ENCODE peak calls at places on chromosomes 4 and X, in nine cellular contexts. Y is brain microvascular endothelial cell; X is OCI-LY7; H is CD8-positive, alpha-beta T cell; G is fibroblast of lung; V is heart right ventricle; S is breast epithelium; L is heart left ventricle; Z is IMR-90. I is an unnamed sample.

GRCh38 chr4:158811704-158812103 is 42.9 kb downstream of the FNIP2 start:
- DNase-seq in Y (peak), X (peak), H (no peak), G (no peak), V (no peak), S (no peak), L (no peak), Z (no peak), I (no peak)

GRCh38 chr4:184792950-184793555 is 32.7 kb downstream of the ACSL1 start:
- DNase-seq in Y (peak), X (no peak), H (peak), G (peak), V (no peak), S (no peak), L (no peak), Z (peak), I (no peak)

GRCh38 chr4:41205130-41205529 is 9.2 kb downstream of the APBB2 start:
- DNase-seq in Y (no peak), X (no peak), H (no peak), G (no peak), V (no peak), S (no peak), L (no peak), Z (no peak), I (no peak)

GRCh38 chr4:67877086-67877485 is 6.7 kb downstream of the TMPRSS11D start:
- DNase-seq in Y (no peak), X (no peak), H (no peak), G (no peak), V (no peak), S (no peak), L (no peak), Z (no peak), I (no peak)

GRCh38 chrX:107102980-107103379 is 15.6 kb downstream of the RBM41 start:
- DNase-seq in Y (no peak), X (no peak), H (no peak), G (peak), V (no peak), S (no peak), L (no peak), Z (peak), I (no peak)

GRCh38 chrX:123186796-123187195 is 2.7 kb downstream of the GRIA3 start:
- DNase-seq in Y (no peak), X (no peak), H (no peak), G (no peak), V (no peak), S (no peak), L (no peak), Z (no peak), I (no peak)

GRCh38 chrX:16511776-16512400 is 138.1 kb upstream of the S100G start:
- DNase-seq in Y (no peak), X (no peak), H (no peak), G (peak), V (no peak), S (no peak), L (no peak), Z (peak), I (no peak)

GRCh38 chr4:165684177-165684870 is 188.7 kb upstream of the TLL1 start:
- DNase-seq in Y (peak), X (no peak), H (no peak), G (peak), V (no peak), S (no peak), L (no peak), Z (no peak), I (no peak)

GRCh38 chrX:35726176-35726575 is 72.0 kb upstream of the MAGEB16 start:
- DNase-seq in Y (peak), X (peak), H (no peak), G (peak), V (no peak), S (no peak), L (no peak), Z (peak), I (no peak)

GRCh38 chr4:26088433-26088928 is 174.5 kb downstream of the SMIM20 start:
- DNase-seq in Y (peak), X (no peak), H (no peak), G (peak), V (no peak), S (no peak), L (no peak), Z (peak), I (no peak)

GRCh38 chr4:163271555-163272127 is 60.8 kb downstream of the NPY1R start:
- DNase-seq in Y (no peak), X (no peak), H (no peak), G (no peak), V (no peak), S (no peak), L (no peak), Z (no peak), I (no peak)

GRCh38 chr4:69322055-69322454 is 41.8 kb downstream of the UGT2B28 start:
- DNase-seq in Y (peak), X (no peak), H (no peak), G (peak), V (no peak), S (no peak), L (no peak), Z (peak), I (no peak)

GRCh38 chr4:67550491-67551256 is 5.4 kb upstream of the CENPC start:
- DNase-seq in Y (no peak), X (peak), H (no peak), G (no peak), V (no peak), S (no peak), L (no peak), Z (no peak), I (no peak)

GRCh38 chr4:164509951-164510350 is 244.0 kb upstream of the SMIM31 start:
- DNase-seq in Y (no peak), X (no peak), H (no peak), G (peak), V (no peak), S (no peak), L (no peak), Z (no peak), I (no peak)

GRCh38 chr4:24748023-24748422 is 47.4 kb upstream of the SOD3 start:
- DNase-seq in Y (no peak), X (no peak), H (no peak), G (no peak), V (no peak), S (no peak), L (no peak), Z (no peak), I (no peak)

GRCh38 chrX:129780441-129781105 is 824 bp downstream of the SASH3 start:
- DNase-seq in Y (no peak), X (no peak), H (no peak), G (no peak), V (no peak), S (no peak), L (no peak), Z (no peak), I (no peak)

GRCh38 chr4:139603576-139604387 is 47.8 kb upstream of the SETD7 start:
- DNase-seq in Y (peak), X (peak), H (no peak), G (peak), V (no peak), S (no peak), L (no peak), Z (peak), I (no peak)

GRCh38 chr4:168534535-168534934 is 37.7 kb downstream of the PALLD start:
- DNase-seq in Y (no peak), X (no peak), H (no peak), G (no peak), V (no peak), S (no peak), L (no peak), Z (no peak), I (no peak)

GRCh38 chr4:6198768-6199343 is 1.5 kb downstream of the JAKMIP1 start:
- DNase-seq in Y (no peak), X (no peak), H (no peak), G (peak), V (no peak), S (no peak), L (no peak), Z (no peak), I (no peak)

GRCh38 chr4:159006202-159006601 is 96.7 kb upstream of the RAPGEF2 start:
- DNase-seq in Y (peak), X (no peak), H (no peak), G (peak), V (no peak), S (no peak), L (no peak), Z (peak), I (no peak)

GRCh38 chr4:153083447-153083921 is 120.8 kb upstream of the TRIM2 start:
- DNase-seq in Y (peak), X (peak), H (peak), G (peak), V (no peak), S (peak), L (no peak), Z (peak), I (peak)

GRCh38 chr4:161256716-161257115 is 907.1 kb downstream of the FSTL5 start:
- DNase-seq in Y (no peak), X (no peak), H (no peak), G (no peak), V (no peak), S (no peak), L (no peak), Z (no peak), I (no peak)
- TF ChIP-seq CTCF in Y (peak), X (peak), H (no peak), G (no peak), V (no peak), S (no peak), L (no peak), Z (peak), I (no peak)

DNA sequence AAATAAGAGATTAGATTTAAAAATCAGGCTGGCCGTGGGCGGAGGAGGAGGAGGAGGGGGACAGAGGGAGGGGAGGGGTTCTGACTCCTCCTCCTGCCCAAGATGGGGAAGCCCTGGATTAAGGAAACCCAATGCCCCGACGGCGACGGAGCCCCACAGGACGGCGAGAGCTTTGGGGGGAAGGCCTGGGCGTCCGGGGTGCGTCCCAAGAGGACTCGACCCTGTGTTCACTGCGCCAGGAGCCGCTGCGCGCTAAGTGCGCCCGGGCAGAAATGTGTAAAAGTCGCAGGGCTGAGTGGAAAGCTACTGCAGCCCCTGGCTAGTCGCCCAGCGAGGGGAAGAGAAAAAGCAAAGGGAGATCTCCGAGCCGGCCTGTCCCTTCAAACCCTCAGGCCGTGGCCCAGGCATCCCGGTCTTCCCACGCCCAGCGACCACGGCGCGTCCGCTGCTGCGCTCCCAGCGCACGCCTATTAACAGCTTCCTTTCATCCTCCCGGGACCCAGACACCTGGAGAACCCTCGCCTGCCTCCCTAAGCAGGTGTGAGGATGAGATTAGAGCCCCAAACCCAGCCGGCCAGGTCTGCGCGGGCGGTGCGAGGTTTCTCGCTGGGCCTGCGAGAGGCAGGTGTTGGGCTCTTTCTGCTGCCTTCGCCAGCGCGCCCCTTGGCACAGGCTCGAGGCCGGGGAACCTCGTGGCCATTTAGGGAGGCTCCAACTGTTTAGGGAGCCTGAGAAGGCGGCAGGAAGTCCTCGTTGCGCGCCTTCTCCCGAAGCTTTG is 1.4 kb upstream of the RPS6KA3 start:
- DNase-seq in Y (no peak), X (no peak), H (no peak), G (peak), V (peak), S (peak), L (peak), Z (no peak), I (no peak)
- H3K27ac ChIP-seq in Y (no peak), X (no peak), H (no peak), G (no peak), V (peak), S (peak), L (peak), Z (peak), I (peak)

GRCh38 chrX:136764206-136764605 is 16.5 kb downstream of the ARHGEF6 start:
- DNase-seq in Y (no peak), X (no peak), H (no peak), G (no peak), V (no peak), S (no peak), L (no peak), Z (no peak), I (no peak)

GRCh38 chrX:136768469-136769084 is 12.2 kb downstream of the ARHGEF6 start:
- DNase-seq in Y (peak), X (peak), H (no peak), G (peak), V (peak), S (no peak), L (no peak), Z (peak), I (peak)

GRCh38 chrX:136765957-136766356 is 14.8 kb downstream of the ARHGEF6 start:
- DNase-seq in Y (no peak), X (no peak), H (no peak), G (no peak), V (no peak), S (no peak), L (no peak), Z (no peak), I (no peak)

GRCh38 chrX:136766785-136767103 is 14.0 kb downstream of the ARHGEF6 start:
- DNase-seq in Y (no peak), X (no peak), H (no peak), G (no peak), V (no peak), S (no peak), L (peak), Z (no peak), I (no peak)

GRCh38 chrX:136767104-136767941 is 13.4 kb downstream of the ARHGEF6 start:
- DNase-seq in Y (peak), X (peak), H (peak), G (peak), V (peak), S (peak), L (peak), Z (peak), I (peak)
- TF ChIP-seq CTCF in Y (peak), X (peak), H (no peak), G (peak), V (peak), S (peak), L (peak), Z (no peak), I (no peak)

GRCh38 chr4:13627185-13627605 is 330 bp downstream of the BOD1L1 start:
- DNase-seq in Y (no peak), X (peak), H (no peak), G (peak), V (peak), S (no peak), L (no peak), Z (no peak), I (peak)
- H3K27ac ChIP-seq in Y (peak), X (peak), H (peak), G (peak), V (peak), S (peak), L (no peak), Z (peak), I (peak)

GRCh38 chrX:17592117-17592516 is 145.2 kb upstream of the SCML1 start:
- DNase-seq in Y (no peak), X (no peak), H (no peak), G (no peak), V (no peak), S (no peak), L (no peak), Z (peak), I (no peak)
- TF ChIP-seq CTCF in Y (no peak), X (no peak), H (no peak), G (no peak), V (no peak), S (no peak), L (no peak), Z (no peak), I (no peak)

GRCh38 chr4:99815597-99816011 is 1.0 kb upstream of the DAPP1 start:
- DNase-seq in Y (peak), X (peak), H (no peak), G (no peak), V (no peak), S (peak), L (no peak), Z (peak), I (no peak)
- H3K27ac ChIP-seq in Y (no peak), X (peak), H (no peak), G (no peak), V (no peak), S (peak), L (no peak), Z (no peak), I (peak)

GRCh38 chr4:178958725-178959440 is 1516.6 kb upstream of the AGA start:
- DNase-seq in Y (no peak), X (no peak), H (no peak), G (no peak), V (no peak), S (no peak), L (no peak), Z (no peak), I (no peak)

GRCh38 chr4:178966644-178967043 is 1524.4 kb upstream of the AGA start:
- DNase-seq in Y (no peak), X (no peak), H (no peak), G (no peak), V (no peak), S (no peak), L (no peak), Z (no peak), I (no peak)

GRCh38 chr4:178963646-178964045 is 1521.4 kb upstream of the AGA start:
- DNase-seq in Y (no peak), X (no peak), H (no peak), G (no peak), V (no peak), S (no peak), L (no peak), Z (no peak), I (no peak)
- TF ChIP-seq CTCF in Y (no peak), X (no peak), H (no peak), G (no peak), V (no peak), S (no peak), L (no peak), Z (no peak), I (no peak)

GRCh38 chrX:154730271-154730883 is 20.5 kb downstream of the GAB3 start:
- DNase-seq in Y (peak), X (no peak), H (no peak), G (peak), V (peak), S (no peak), L (peak), Z (peak), I (no peak)

GRCh38 chrX:154724999-154725756 is 25.7 kb downstream of the GAB3 start:
- DNase-seq in Y (no peak), X (no peak), H (no peak), G (no peak), V (no peak), S (no peak), L (no peak), Z (no peak), I (no peak)

GRCh38 chrX:154728791-154729190 is 22.1 kb downstream of the GAB3 start:
- DNase-seq in Y (no peak), X (no peak), H (no peak), G (no peak), V (no peak), S (no peak), L (no peak), Z (no peak), I (no peak)

GRCh38 chrX:154729439-154729838 is 21.4 kb downstream of the GAB3 start:
- DNase-seq in Y (no peak), X (no peak), H (no peak), G (no peak), V (no peak), S (no peak), L (no peak), Z (no peak), I (no peak)

DNA sequence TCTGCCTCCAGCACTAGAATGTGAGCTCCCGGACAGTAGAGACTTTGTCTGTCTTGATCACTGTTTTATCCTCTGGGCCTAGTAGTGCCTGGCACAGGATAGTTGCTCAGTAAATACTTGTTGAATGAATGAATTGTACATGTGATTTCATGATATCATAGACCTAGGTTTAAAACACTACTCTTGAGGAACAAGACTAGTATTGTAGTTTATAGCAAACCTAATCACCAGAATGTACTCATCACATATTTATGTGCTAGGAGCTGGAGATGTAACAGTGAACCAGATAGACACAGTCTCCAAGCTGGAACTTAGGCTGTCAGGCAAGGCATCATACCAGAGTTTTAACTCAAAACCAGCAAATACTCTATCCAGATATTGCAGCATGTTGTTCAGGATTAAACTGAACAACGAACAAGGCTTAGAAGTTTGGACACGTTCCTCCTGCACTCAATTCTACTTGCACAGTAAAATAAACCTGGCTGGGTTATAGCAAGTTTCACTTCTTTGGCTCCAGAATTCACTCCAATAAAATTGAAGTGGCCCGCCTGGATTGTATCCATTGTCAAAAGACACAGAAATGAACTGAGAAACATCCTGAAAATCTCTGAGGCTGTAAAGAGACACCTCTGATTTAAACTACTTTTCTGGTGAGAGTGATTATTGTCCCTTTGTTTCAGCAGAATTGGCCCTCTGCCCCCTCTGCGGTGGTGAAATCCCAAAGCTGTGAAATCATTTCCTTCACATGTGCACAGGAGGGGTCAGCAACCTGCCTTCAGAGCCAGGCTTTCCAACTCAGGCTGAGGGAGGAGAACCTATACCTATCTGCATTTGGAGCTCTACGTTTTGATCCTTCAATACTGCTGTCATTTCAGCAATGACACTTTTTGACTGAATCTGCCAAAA is 23.2 kb downstream of the GAB3 start:
- DNase-seq in Y (peak), X (no peak), H (no peak), G (peak), V (peak), S (peak), L (no peak), Z (peak), I (no peak)
- H3K27ac ChIP-seq in Y (peak), X (no peak), H (no peak), G (peak), V (peak), S (peak), L (peak), Z (peak), I (no peak)

GRCh38 chr4:181569553-181569952 is 673.6 kb upstream of the TENM3 start:
- DNase-seq in Y (peak), X (peak), H (no peak), G (peak), V (no peak), S (no peak), L (no peak), Z (peak), I (no peak)
- TF ChIP-seq CTCF in Y (peak), X (peak), H (no peak), G (peak), V (peak), S (peak), L (peak), Z (peak), I (no peak)

DNA sequence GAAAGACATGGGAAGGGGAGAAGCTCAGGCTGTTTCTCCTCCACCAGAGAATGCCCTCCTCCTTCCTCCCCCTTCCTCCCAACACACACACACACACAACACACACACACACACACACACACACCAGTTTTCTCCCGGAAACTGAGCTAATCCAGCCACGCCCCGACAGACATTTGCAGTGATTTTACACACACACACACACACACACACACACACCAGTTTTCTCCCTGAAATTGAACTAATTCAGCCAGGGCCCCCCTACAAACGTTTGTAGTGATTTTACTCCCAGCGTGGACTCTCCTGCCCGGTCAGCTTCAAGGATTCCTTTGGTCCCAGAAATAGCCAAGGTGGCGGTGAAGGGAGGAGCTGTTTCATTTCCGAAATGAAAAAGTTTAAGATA is 32.9 kb upstream of the STX18 start:
- DNase-seq in Y (peak), X (no peak), H (no peak), G (peak), V (peak), S (no peak), L (peak), Z (peak), I (peak)
- H3K27ac ChIP-seq in Y (peak), X (no peak), H (peak), G (peak), V (peak), S (peak), L (peak), Z (peak), I (no peak)